ENCODE peak calls at places on chromosomes 4 and X, in five cellular contexts. G is cardiac muscle cell, W is GM23248, Q is heart left ventricle, M is small intestine. C is an unnamed sample. For H3K27me3, the result is how much of the 10 kb centered on the place peaks cover.

GRCh38 chr4:7699825-7700224 is 239.8 kb downstream of the AFAP1 start:
- DNase-seq in G (no peak), W (no peak), Q (no peak), M (no peak), C (no peak)

GRCh38 chrX:19811807-19812604 is 75.4 kb downstream of the SH3KBP1 start:
- DNase-seq in G (no peak), W (peak), Q (no peak), M (no peak), C (no peak)

GRCh38 chr4:85697864-85698263 is 222.9 kb downstream of the ARHGAP24 start:
- DNase-seq in G (no peak), W (no peak), Q (no peak), M (no peak), C (no peak)

GRCh38 chrX:137432609-137433008 is 133.3 kb upstream of the ZIC3 start:
- DNase-seq in G (peak), W (no peak), Q (no peak), M (no peak), C (no peak)

GRCh38 chr4:169272265-169272886 is 1.6 kb upstream of the SH3RF1 start:
- DNase-seq in G (no peak), W (peak), Q (no peak), M (no peak), C (no peak)

GRCh38 chr4:40976343-40976742 is 226.6 kb downstream of the NSUN7 start:
- DNase-seq in G (peak), W (peak), Q (no peak), M (peak), C (peak)

GRCh38 chrX:111444881-111445280 is 32.9 kb upstream of the DCX start:
- DNase-seq in G (no peak), W (no peak), Q (no peak), M (no peak), C (no peak)

GRCh38 chr4:177339794-177340374 is 30.2 kb downstream of the NEIL3 start:
- DNase-seq in G (peak), W (peak), Q (no peak), M (peak), C (no peak)

GRCh38 chr4:121072080-121072835 is at the start of gene NDNF:
- DNase-seq in G (peak), W (peak), Q (peak), M (no peak), C (no peak)

GRCh38 chr4:16952462-16952871 is 54.0 kb upstream of the LDB2 start:
- DNase-seq in G (no peak), W (peak), Q (no peak), M (no peak), C (no peak)

GRCh38 chr4:155403886-155404285 is 27.1 kb upstream of the MAP9 start:
- DNase-seq in G (peak), W (peak), Q (no peak), M (no peak), C (no peak)

GRCh38 chr4:68271851-68272756 is 26.6 kb upstream of the TMPRSS11B start:
- DNase-seq in G (peak), W (peak), Q (no peak), M (peak), C (no peak)

GRCh38 chrX:41661366-41662095 is 27.2 kb upstream of the GPR34 start:
- DNase-seq in G (no peak), W (peak), Q (no peak), M (no peak), C (no peak)

GRCh38 chrX:150062292-150063137 is 124.2 kb upstream of the EOLA2 start:
- DNase-seq in G (no peak), W (peak), Q (no peak), M (peak), C (peak)

GRCh38 chr4:10582059-10582686 is 102.4 kb downstream of the CLNK start:
- DNase-seq in G (peak), W (peak), Q (peak), M (peak), C (peak)

GRCh38 chr4:41204400-41204978 is 9.9 kb downstream of the APBB2 start:
- DNase-seq in G (no peak), W (peak), Q (peak), M (no peak), C (peak)

GRCh38 chr4:6198768-6199343 is 1.5 kb downstream of the JAKMIP1 start:
- DNase-seq in G (peak), W (no peak), Q (no peak), M (no peak), C (no peak)

GRCh38 chrX:2230457-2230856 is 270.3 kb downstream of the DHRSX start:
- DNase-seq in G (no peak), W (no peak), Q (no peak), M (no peak), C (no peak)

GRCh38 chrX:148933881-148934280 is 433.5 kb downstream of the AFF2 start:
- DNase-seq in G (no peak), W (no peak), Q (no peak), M (no peak), C (no peak)

GRCh38 chrX:104255465-104255864 is 732 bp upstream of the ESX1 start:
- DNase-seq in G (no peak), W (no peak), Q (no peak), M (no peak), C (no peak)

DNA sequence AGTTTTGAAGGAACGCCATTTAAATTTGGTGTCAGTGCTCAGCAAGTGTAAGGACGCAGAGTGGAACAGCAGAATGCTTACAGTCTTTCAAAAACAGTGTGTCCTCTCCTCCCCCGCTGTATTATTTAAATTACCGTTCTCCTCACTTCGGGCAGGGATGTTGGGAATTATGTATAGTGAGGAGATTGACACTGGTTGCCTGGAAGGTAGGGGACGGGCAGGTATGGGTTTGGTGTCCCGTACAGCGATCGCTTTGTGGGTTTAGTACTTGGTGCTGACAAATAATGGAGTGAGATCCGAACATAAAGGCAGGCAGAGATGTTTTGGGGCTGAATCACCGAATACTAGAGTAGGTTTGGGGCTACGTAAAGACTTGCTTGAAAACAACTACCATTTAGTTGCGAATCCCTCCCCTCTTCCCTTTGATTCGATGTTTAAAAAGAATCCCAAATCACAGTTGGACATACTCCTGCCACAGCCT is 2.1 kb upstream of the NKX3-2 start:
- DNase-seq in G (no peak), W (no peak), Q (no peak), M (no peak), C (no peak)
- H3K27ac ChIP-seq in G (no peak), W (no peak), Q (no peak), M (no peak), C (no peak)

DNA sequence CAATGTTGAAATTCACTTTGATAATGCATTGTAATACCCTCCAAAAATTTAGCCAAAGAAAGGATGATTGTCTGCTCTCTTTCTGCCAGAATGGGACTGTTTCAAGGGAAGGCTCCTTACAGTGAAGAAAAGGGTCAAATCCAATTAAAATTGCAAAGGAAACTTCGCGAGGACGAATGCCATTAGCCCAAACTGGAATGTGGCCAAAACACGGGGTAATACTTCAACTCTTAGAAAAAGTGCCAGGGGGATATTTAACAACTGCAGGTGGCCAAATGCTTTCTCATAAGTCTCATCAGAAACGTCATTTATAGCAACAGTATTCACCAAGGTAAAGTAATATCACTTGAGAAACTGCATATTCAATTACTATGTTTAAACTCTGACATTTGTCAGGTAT is 29.0 kb downstream of the NKX3-2 start:
- DNase-seq in G (no peak), W (no peak), Q (no peak), M (no peak), C (no peak)
- H3K27me3 ChIP-seq in G (under half), W (under half), Q (half or more), M (under half), C (under half)

DNA sequence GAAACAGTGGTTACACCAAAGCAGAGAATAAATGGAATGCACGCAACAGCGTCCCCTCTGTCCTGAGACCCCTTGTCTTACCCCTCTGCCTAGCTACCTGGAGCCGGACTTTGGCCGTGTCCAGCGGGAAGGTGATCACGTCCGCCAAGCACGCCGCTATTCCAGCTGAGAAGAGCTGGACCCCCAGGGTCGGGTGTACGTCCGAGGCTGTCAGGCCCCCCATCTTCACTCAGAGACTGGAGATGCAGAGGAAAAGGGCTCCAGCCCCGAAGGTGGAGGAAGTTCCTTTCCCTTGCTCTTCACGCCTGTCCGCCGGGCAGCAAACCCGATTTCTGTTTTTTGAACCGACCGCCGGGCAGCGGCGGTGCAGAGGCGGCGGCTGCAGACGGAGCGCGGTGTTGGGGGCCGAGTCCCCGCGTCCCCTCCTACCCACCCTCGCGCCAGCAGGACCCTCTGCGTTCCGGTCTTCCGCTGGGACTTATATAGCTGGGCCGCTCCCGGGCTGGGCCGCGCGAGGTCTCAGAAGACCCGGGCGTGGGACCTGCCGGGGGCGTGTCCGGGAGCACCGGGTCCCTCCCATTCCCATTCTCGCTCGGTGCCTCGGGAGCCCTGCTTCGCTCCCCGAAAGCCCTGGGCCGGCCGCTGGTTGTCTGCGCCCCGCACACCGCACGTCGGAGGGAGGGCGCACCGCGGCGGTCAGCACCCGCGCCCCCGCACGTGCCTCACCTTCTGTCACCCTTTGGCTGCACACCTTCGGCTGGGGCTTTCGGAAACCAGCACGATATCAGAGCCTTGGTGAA is at the start of gene UCP1:
- DNase-seq in G (peak), W (peak), Q (no peak), M (peak), C (no peak)
- H3K4me3 ChIP-seq in G (peak), W (peak), Q (peak), M (peak), C (no peak)

DNA sequence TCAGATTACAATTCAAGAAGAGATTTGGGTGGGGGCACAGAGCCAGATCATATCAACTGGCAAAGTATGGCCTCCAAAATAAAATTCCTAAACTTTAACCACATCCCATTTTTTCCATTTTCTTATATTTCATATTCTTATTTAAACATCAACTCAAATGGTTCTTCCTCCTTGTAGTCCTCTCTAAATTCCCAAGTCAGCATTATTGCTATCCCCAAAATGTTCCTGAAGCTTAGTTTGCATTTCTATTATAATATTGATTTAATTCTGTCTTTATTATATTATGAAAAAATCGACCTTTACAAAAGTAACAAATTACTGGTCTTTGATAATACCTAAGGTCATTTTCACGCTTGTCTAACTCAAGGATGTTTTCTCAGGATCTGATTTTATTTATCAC is 67.5 kb downstream of the NPY1R start:
- DNase-seq in G (no peak), W (no peak), Q (no peak), M (no peak), C (no peak)
- H3K27ac ChIP-seq in G (no peak), W (no peak), Q (no peak), M (no peak), C (no peak)

GRCh38 chrX:72352786-72353185 is 47.1 kb upstream of the CITED1 start:
- DNase-seq in G (no peak), W (no peak), Q (no peak), M (no peak), C (no peak)
- H3K27me3 ChIP-seq in G (under half), W (under half), Q (under half), M (under half), C (under half)

GRCh38 chr4:142566243-142566642 is 279.9 kb downstream of the INPP4B start:
- DNase-seq in G (no peak), W (no peak), Q (no peak), M (peak), C (no peak)
- H3K4me3 ChIP-seq in G (no peak), W (no peak), Q (no peak), M (peak), C (no peak)

DNA sequence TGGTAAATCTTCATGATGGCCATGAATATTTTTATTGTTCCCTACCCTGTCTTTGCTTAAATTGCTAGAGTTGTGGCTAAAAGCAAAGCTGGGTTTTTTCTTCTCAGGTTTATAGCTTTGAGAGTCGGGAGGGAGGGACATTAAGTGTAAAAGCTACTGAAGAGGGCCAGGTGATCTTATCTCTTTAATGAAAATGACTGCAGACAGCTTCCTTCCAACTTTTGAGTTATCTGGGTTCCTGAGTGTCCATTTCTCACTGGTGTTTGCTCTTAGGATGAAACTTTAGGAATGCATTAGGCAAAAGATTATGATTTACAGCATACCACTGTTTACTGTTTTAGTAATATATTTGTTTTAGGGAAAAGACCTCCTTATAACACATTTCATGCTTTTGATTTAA is 187.7 kb downstream of the SHROOM3 start:
- DNase-seq in G (no peak), W (no peak), Q (no peak), M (no peak), C (no peak)
- H3K27ac ChIP-seq in G (no peak), W (peak), Q (no peak), M (no peak), C (no peak)

GRCh38 chr4:186946682-186947294 is 223.1 kb upstream of the FAT1 start:
- DNase-seq in G (peak), W (no peak), Q (no peak), M (peak), C (no peak)

GRCh38 chr4:186940476-186940875 is 216.8 kb upstream of the FAT1 start:
- DNase-seq in G (no peak), W (no peak), Q (no peak), M (no peak), C (peak)

GRCh38 chr4:186946140-186946539 is 222.5 kb upstream of the FAT1 start:
- DNase-seq in G (no peak), W (no peak), Q (no peak), M (peak), C (no peak)

GRCh38 chr4:186942745-186943606 is 219.3 kb upstream of the FAT1 start:
- DNase-seq in G (peak), W (peak), Q (peak), M (peak), C (no peak)

GRCh38 chr4:186943607-186943908 is 219.9 kb upstream of the FAT1 start:
- DNase-seq in G (no peak), W (no peak), Q (no peak), M (peak), C (no peak)
- H3K27me3 ChIP-seq in G (under half), W (under half), Q (under half), M (under half), C (under half)

DNA sequence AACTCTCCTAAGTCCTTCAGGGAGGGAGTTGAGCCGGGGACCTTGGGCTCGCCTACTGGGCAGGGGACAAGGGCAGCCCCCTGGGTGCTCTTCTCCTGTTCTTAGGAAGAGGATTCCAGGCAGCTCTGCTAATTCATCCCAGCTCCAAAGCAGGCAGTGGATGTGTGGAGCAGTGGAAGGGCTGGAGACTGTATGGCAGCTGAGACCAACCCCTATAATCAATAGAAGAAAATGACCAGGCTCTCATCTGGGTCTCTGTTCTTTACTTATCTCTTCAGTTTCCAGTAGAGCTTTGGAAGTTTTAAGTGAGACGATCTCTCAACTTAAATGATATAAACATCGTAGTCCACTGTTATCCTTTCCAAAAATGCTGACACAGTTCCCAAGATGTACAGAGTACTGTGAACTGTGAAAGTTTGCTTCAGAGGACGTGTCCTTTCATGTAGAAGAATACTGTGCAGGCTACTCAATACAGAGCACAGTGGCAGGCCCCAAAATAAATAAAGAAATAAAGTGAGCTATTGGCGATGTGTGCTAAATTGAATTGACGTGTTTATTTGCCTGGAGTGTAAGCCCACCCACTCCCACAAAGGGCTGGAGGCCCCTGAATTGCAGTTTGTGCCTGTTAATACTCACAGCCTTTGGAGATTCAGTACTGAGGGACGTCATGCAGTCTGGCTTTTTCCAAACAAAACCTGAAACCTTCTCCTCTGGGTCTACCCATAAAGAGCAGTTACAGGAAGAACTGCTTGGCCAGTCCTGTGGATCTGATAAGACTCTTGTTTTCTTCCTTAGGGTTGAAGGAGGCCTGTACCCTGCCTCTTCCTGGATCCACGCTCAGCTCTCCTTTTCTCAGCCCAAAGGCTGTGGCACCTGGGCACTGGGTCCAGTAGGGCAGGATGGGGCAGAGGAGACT is 66.2 kb downstream of the SOWAHB start:
- DNase-seq in G (no peak), W (no peak), Q (no peak), M (peak), C (no peak)
- H3K4me3 ChIP-seq in G (no peak), W (peak), Q (no peak), M (peak), C (no peak)

GRCh38 chr4:38923746-38924145 is 56.1 kb downstream of the FAM114A1 start:
- DNase-seq in G (no peak), W (no peak), Q (no peak), M (no peak), C (no peak)
- H3K27ac ChIP-seq in G (no peak), W (no peak), Q (no peak), M (no peak), C (no peak)

C was measured in adrenal gland.